ENCODE peak calls at places on chromosomes 5 and 9, in four cellular contexts. E is K562, G is HepG2, H is GM12878. O is an unnamed sample.

GRCh38 chr5:60287174-60287771 is 393.7 kb upstream of the PDE4D start:
- DNase-seq in E (peak), G (peak), H (no peak), O (peak)

GRCh38 chr5:139660105-139660915 is 12.2 kb downstream of the CXXC5 start:
- DNase-seq in E (no peak), G (no peak), H (no peak), O (no peak)

GRCh38 chr5:111223790-111224560 is at the start of gene CAMK4:
- DNase-seq in E (peak), G (peak), H (no peak), O (peak)

GRCh38 chr5:78841767-78842166 is 143.3 kb downstream of the ARSB start:
- DNase-seq in E (no peak), G (no peak), H (no peak), O (no peak)

GRCh38 chr9:100324594-100325200 is 28.0 kb downstream of the TEX10 start:
- DNase-seq in E (peak), G (peak), H (no peak), O (no peak)

GRCh38 chr5:137641148-137641547 is 94.7 kb downstream of the KLHL3 start:
- DNase-seq in E (no peak), G (no peak), H (no peak), O (no peak)

GRCh38 chr9:29750062-29750461 is 2176.8 kb upstream of the C9orf72 start:
- DNase-seq in E (no peak), G (no peak), H (no peak), O (no peak)

GRCh38 chr9:36996677-36997076 is 37.4 kb downstream of the PAX5 start:
- DNase-seq in E (no peak), G (no peak), H (no peak), O (no peak)

GRCh38 chr9:129338701-129339445 is 160.8 kb upstream of the IER5L start:
- DNase-seq in E (no peak), G (no peak), H (no peak), O (no peak)

GRCh38 chr9:132801659-132802058 is 76.4 kb downstream of the AK8 start:
- DNase-seq in E (no peak), G (no peak), H (no peak), O (no peak)

GRCh38 chr9:22108581-22109370 is 99.7 kb upstream of the CDKN2B start:
- DNase-seq in E (no peak), G (no peak), H (no peak), O (no peak)

GRCh38 chr5:141260458-141261237 is 15.5 kb downstream of the PCDHB15 start:
- DNase-seq in E (no peak), G (no peak), H (no peak), O (no peak)

GRCh38 chr5:150486402-150487198 is 21.3 kb upstream of the NDST1 start:
- DNase-seq in E (peak), G (peak), H (no peak), O (peak)

GRCh38 chr9:6055213-6055612 is 39.8 kb upstream of the RANBP6 start:
- DNase-seq in E (peak), G (peak), H (peak), O (peak)

GRCh38 chr5:36041537-36041845 is 25.2 kb downstream of the UGT3A2 start:
- DNase-seq in E (no peak), G (no peak), H (no peak), O (peak)

GRCh38 chr5:169880012-169880673 is 100.2 kb downstream of the INSYN2B start:
- DNase-seq in E (no peak), G (no peak), H (no peak), O (no peak)

GRCh38 chr9:93280661-93281259 is 96.8 kb downstream of the WNK2 start:
- DNase-seq in E (no peak), G (no peak), H (no peak), O (no peak)

GRCh38 chr5:65926893-65927292 is 518 bp downstream of the ERBIN start:
- DNase-seq in E (peak), G (no peak), H (no peak), O (no peak)

GRCh38 chr9:83623634-83623991 is 670 bp downstream of the IDNK start:
- DNase-seq in E (peak), G (peak), H (no peak), O (no peak)

GRCh38 chr5:98193921-98194760 is 579.3 kb upstream of the RGMB start:
- DNase-seq in E (no peak), G (no peak), H (no peak), O (no peak)

GRCh38 chr5:1817261-1818043 is 16.2 kb downstream of the NDUFS6 start:
- DNase-seq in E (no peak), G (no peak), H (no peak), O (no peak)

GRCh38 chr9:81363916-81364480 is 325.3 kb downstream of the TLE1 start:
- DNase-seq in E (no peak), G (no peak), H (no peak), O (no peak)

GRCh38 chr9:81361311-81361710 is 328.0 kb downstream of the TLE1 start:
- DNase-seq in E (no peak), G (no peak), H (no peak), O (no peak)
- TF ChIP-seq CBFB in E (no peak), G (no peak), H (no peak), O (no peak)

GRCh38 chr9:91158946-91159345 is 202.8 kb downstream of the AUH start:
- DNase-seq in E (no peak), G (no peak), H (no peak), O (no peak)
- TF ChIP-seq CTCF in E (no peak), G (no peak), H (no peak), O (no peak)

DNA sequence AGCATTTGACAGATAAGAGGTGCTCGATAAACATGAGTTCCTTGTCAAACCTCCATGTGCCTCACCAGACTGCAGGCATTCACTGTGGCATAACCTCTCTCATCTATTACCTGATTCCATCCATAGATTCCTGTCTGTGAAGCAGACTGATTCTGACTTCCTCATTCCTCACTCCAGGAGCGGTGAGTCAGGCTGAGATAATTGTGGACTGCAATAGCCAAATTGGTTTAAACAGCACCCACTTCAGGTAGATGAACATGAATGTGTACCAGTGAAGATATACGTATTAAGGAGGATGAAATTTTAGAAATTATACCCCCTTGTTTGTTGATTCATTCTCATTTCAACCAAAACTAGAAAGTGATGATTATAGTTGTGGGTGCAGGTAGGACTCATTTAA is 391.2 kb downstream of the HINT1 start:
- DNase-seq in E (no peak), G (no peak), H (no peak), O (no peak)
- TF ChIP-seq CREB1 in E (no peak), G (no peak), H (no peak), O (no peak)

DNA sequence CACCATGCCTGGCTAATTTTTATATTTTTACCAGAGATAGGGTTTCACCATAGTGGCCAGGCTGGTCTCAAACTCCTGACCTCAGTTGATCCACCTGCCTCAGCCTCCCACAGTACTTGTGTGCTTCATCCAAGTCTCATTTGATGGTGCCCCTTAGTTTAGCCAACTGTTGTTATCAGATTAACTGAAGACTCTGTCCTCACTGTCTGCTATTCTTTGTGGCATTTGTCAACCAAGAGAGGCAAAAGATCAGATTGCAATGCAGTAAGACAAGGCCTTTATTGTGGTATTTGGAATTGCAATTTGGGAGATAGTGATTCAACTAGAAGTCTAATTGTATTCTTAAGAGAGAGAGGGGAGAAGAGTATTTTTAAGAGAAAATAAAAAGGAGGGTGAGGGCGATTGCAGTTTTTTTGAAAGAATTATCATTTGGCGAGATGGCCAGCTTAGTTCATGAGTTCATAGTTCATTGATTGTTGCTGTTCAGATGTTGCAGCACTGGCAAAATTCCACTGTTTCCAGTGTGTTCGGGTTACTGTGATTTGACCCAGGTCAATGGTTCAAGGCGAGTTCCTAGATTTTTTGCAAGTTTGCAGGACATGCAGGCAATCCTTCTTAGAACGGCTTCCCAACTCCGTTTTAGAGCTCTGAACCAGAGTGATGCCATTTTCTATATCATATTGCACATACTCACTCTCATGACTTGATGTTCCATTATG is 1156.9 kb downstream of the CDH9 start:
- DNase-seq in E (no peak), G (no peak), H (no peak), O (no peak)
- TF ChIP-seq CBFB in E (no peak), G (no peak), H (no peak), O (no peak)

GRCh38 chr5:15991586-15991985 is 188.0 kb downstream of the MARCHF11 start:
- DNase-seq in E (no peak), G (no peak), H (no peak), O (no peak)

GRCh38 chr5:15995206-15996052 is 184.2 kb downstream of the MARCHF11 start:
- DNase-seq in E (no peak), G (peak), H (no peak), O (peak)

GRCh38 chr5:15992918-15993317 is 186.7 kb downstream of the MARCHF11 start:
- DNase-seq in E (no peak), G (no peak), H (no peak), O (no peak)

GRCh38 chr5:15993334-15993733 is 186.3 kb downstream of the MARCHF11 start:
- DNase-seq in E (no peak), G (no peak), H (no peak), O (no peak)

DNA sequence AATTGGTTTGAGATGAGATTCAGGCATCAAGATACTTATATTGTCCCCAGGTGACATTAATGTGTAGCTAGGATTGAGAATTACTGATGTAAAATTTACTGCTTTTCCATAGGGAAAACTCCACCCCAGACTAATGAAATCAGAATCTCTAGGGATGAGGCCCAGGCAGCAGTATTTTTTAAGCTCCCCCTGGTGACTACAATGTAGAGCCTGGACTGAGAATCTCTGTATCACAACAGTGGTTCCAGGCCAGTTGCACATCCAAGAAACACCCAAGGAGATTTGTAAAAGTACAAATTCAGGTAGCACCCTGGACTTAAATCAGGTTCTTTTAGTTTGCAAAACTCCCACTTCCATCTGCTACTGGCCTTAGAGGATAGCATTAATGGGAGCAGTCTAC is 185.7 kb downstream of the MARCHF11 start:
- DNase-seq in E (no peak), G (no peak), H (no peak), O (no peak)
- TF ChIP-seq CTCF in E (no peak), G (no peak), H (no peak), O (no peak)

GRCh38 chr9:136694163-136694864 is 7.1 kb upstream of the AGPAT2 start:
- DNase-seq in E (peak), G (peak), H (no peak), O (peak)
- TF ChIP-seq CREB1 in E (no peak), G (no peak), H (no peak), O (no peak)

O was measured in WTC11.